ENCODE peak calls at places on chromosomes 2 and 18, in seven cellular contexts. One of them, this sample, is unnamed.

GRCh38 chr18:12086249-12086648 is 7.4 kb upstream of the ANKRD62 start:
- DNase-seq in EL: no peak
- DNase-seq in cardiac muscle cell: no peak
- DNase-seq in naive thymus-derived CD4-positive, alpha-beta T cell: no peak
- DNase-seq in SIG-M5: no peak
- DNase-seq in NCI-H1694 treated with DMSO at 0.1 percent for 48 hours: no peak
- DNase-seq in NCI-H1436: no peak
- DNase-seq in this sample: no peak

GRCh38 chr2:185208261-185208660 is 530.3 kb upstream of the FSIP2 start:
- DNase-seq in EL: peak
- DNase-seq in cardiac muscle cell: no peak
- DNase-seq in naive thymus-derived CD4-positive, alpha-beta T cell: no peak
- DNase-seq in SIG-M5: no peak
- DNase-seq in NCI-H1694 treated with DMSO at 0.1 percent for 48 hours: peak
- DNase-seq in NCI-H1436: no peak
- DNase-seq in this sample: peak

GRCh38 chr18:21134895-21135294 is 23.3 kb upstream of the ROCK1 start:
- DNase-seq in EL: peak
- DNase-seq in cardiac muscle cell: peak
- DNase-seq in naive thymus-derived CD4-positive, alpha-beta T cell: peak
- DNase-seq in SIG-M5: no peak
- DNase-seq in NCI-H1694 treated with DMSO at 0.1 percent for 48 hours: no peak
- DNase-seq in NCI-H1436: no peak
- DNase-seq in this sample: no peak

GRCh38 chr2:33212151-33212550 is 264.3 kb upstream of the RASGRP3 start:
- DNase-seq in EL: peak
- DNase-seq in cardiac muscle cell: peak
- DNase-seq in naive thymus-derived CD4-positive, alpha-beta T cell: no peak
- DNase-seq in SIG-M5: no peak
- DNase-seq in NCI-H1694 treated with DMSO at 0.1 percent for 48 hours: no peak
- DNase-seq in NCI-H1436: no peak
- DNase-seq in this sample: no peak

GRCh38 chr2:71521436-71521950 is 68.1 kb downstream of the DYSF start:
- DNase-seq in EL: no peak
- DNase-seq in cardiac muscle cell: no peak
- DNase-seq in naive thymus-derived CD4-positive, alpha-beta T cell: no peak
- DNase-seq in SIG-M5: no peak
- DNase-seq in NCI-H1694 treated with DMSO at 0.1 percent for 48 hours: no peak
- DNase-seq in NCI-H1436: no peak
- DNase-seq in this sample: no peak

GRCh38 chr2:233065954-233066470 is 5.9 kb downstream of the INPP5D start:
- DNase-seq in EL: no peak
- DNase-seq in cardiac muscle cell: no peak
- DNase-seq in naive thymus-derived CD4-positive, alpha-beta T cell: no peak
- DNase-seq in SIG-M5: no peak
- DNase-seq in NCI-H1694 treated with DMSO at 0.1 percent for 48 hours: no peak
- DNase-seq in NCI-H1436: no peak
- DNase-seq in this sample: no peak

GRCh38 chr2:240277073-240277806 is 136.8 kb upstream of the OTOS start:
- DNase-seq in EL: peak
- DNase-seq in cardiac muscle cell: peak
- DNase-seq in naive thymus-derived CD4-positive, alpha-beta T cell: no peak
- DNase-seq in SIG-M5: no peak
- DNase-seq in NCI-H1694 treated with DMSO at 0.1 percent for 48 hours: no peak
- DNase-seq in NCI-H1436: no peak
- DNase-seq in this sample: no peak

GRCh38 chr18:45974088-45974536 is 7.0 kb upstream of the EPG5 start:
- DNase-seq in EL: peak
- DNase-seq in cardiac muscle cell: peak
- DNase-seq in naive thymus-derived CD4-positive, alpha-beta T cell: peak
- DNase-seq in SIG-M5: peak
- DNase-seq in NCI-H1694 treated with DMSO at 0.1 percent for 48 hours: peak
- DNase-seq in NCI-H1436: peak
- DNase-seq in this sample: peak

GRCh38 chr18:74874351-74874750 is 276.7 kb downstream of the ZNF407 start:
- DNase-seq in EL: no peak
- DNase-seq in cardiac muscle cell: no peak
- DNase-seq in naive thymus-derived CD4-positive, alpha-beta T cell: no peak
- DNase-seq in SIG-M5: no peak
- DNase-seq in NCI-H1694 treated with DMSO at 0.1 percent for 48 hours: no peak
- DNase-seq in NCI-H1436: no peak
- DNase-seq in this sample: no peak